ENCODE peak calls at places on chromosomes 7 and 10, in eight cellular contexts. I, Y, E, O, F, Q, L and D are unnamed samples.

GRCh38 chr10:26199841-26200240 is 16.7 kb upstream of the GAD2 start:
- DNase-seq in I (no peak), Y (no peak), E (no peak), O (no peak), F (no peak), Q (no peak), L (no peak), D (no peak)

GRCh38 chr7:1193593-1194424 is 33.8 kb upstream of the ZFAND2A start:
- DNase-seq in I (peak), Y (peak), E (peak), O (peak), F (peak), Q (peak), L (no peak), D (no peak)

GRCh38 chr10:118956253-118957140 is 73.0 kb upstream of the NANOS1 start:
- DNase-seq in I (no peak), Y (no peak), E (no peak), O (no peak), F (no peak), Q (no peak), L (no peak), D (no peak)

GRCh38 chr10:123100030-123100762 is 35.6 kb upstream of the HMX3 start:
- DNase-seq in I (no peak), Y (no peak), E (no peak), O (no peak), F (no peak), Q (no peak), L (no peak), D (no peak)

GRCh38 chr10:114768394-114768786 is 53.2 kb upstream of the FHIP2A start:
- DNase-seq in I (no peak), Y (no peak), E (peak), O (no peak), F (no peak), Q (peak), L (no peak), D (no peak)

GRCh38 chr7:289209-289755 is 688 bp upstream of the FOXL3 start:
- DNase-seq in I (no peak), Y (no peak), E (no peak), O (no peak), F (no peak), Q (no peak), L (peak), D (no peak)

GRCh38 chr10:124688366-124688765 is 55.8 kb downstream of the FAM53B start:
- DNase-seq in I (no peak), Y (no peak), E (no peak), O (no peak), F (no peak), Q (no peak), L (no peak), D (no peak)

GRCh38 chr10:103895458-103896186 is 22.4 kb downstream of the STN1 start:
- DNase-seq in I (no peak), Y (peak), E (no peak), O (no peak), F (no peak), Q (peak), L (no peak), D (no peak)

GRCh38 chr10:133143200-133143533 is 16.9 kb upstream of the KNDC1 start:
- DNase-seq in I (peak), Y (no peak), E (no peak), O (no peak), F (no peak), Q (no peak), L (no peak), D (no peak)

GRCh38 chr7:31957090-31957720 is 113.0 kb downstream of the PDE1C start:
- DNase-seq in I (no peak), Y (no peak), E (no peak), O (no peak), F (no peak), Q (no peak), L (no peak), D (peak)

GRCh38 chr10:58989486-58990039 is 186.9 kb upstream of the PHYHIPL start:
- DNase-seq in I (no peak), Y (no peak), E (no peak), O (no peak), F (no peak), Q (no peak), L (no peak), D (no peak)

GRCh38 chr7:158655931-158656441 is 48.6 kb downstream of the NCAPG2 start:
- DNase-seq in I (no peak), Y (no peak), E (no peak), O (no peak), F (no peak), Q (no peak), L (no peak), D (no peak)

GRCh38 chr10:117929321-117930067 is 117.2 kb downstream of the RAB11FIP2 start:
- DNase-seq in I (no peak), Y (no peak), E (no peak), O (no peak), F (no peak), Q (no peak), L (no peak), D (no peak)

GRCh38 chr10:78407009-78407711 is 373.5 kb downstream of the RPS24 start:
- DNase-seq in I (peak), Y (peak), E (peak), O (peak), F (peak), Q (peak), L (no peak), D (peak)

GRCh38 chr10:52807803-52808202 is 35.2 kb upstream of the MBL2 start:
- DNase-seq in I (no peak), Y (no peak), E (no peak), O (no peak), F (no peak), Q (no peak), L (no peak), D (no peak)

GRCh38 chr7:148919859-148920258 is 35.8 kb upstream of the EZH2 start:
- DNase-seq in I (no peak), Y (no peak), E (no peak), O (no peak), F (no peak), Q (no peak), L (no peak), D (no peak)

GRCh38 chr10:124722812-124723783 is 21.1 kb downstream of the FAM53B start:
- DNase-seq in I (peak), Y (no peak), E (peak), O (peak), F (peak), Q (no peak), L (peak), D (no peak)

GRCh38 chr10:104059364-104059763 is 26.3 kb downstream of the COL17A1 start:
- DNase-seq in I (no peak), Y (no peak), E (no peak), O (no peak), F (no peak), Q (no peak), L (no peak), D (no peak)

GRCh38 chr10:116708386-116708785 is 34.0 kb downstream of the HSPA12A start:
- DNase-seq in I (no peak), Y (no peak), E (no peak), O (peak), F (no peak), Q (no peak), L (peak), D (no peak)

GRCh38 chr7:158651968-158652555 is 52.5 kb downstream of the NCAPG2 start:
- DNase-seq in I (no peak), Y (no peak), E (no peak), O (no peak), F (no peak), Q (no peak), L (no peak), D (no peak)

GRCh38 chr7:128201067-128201689 is 39.9 kb upstream of the LEP start:
- DNase-seq in I (no peak), Y (no peak), E (no peak), O (no peak), F (no peak), Q (peak), L (no peak), D (no peak)

GRCh38 chr10:132638130-132638515 is 100.5 kb downstream of the INPP5A start:
- DNase-seq in I (peak), Y (no peak), E (no peak), O (no peak), F (no peak), Q (peak), L (peak), D (no peak)

GRCh38 chr10:86253171-86254072 is 113.2 kb downstream of the GRID1 start:
- DNase-seq in I (peak), Y (no peak), E (no peak), O (no peak), F (no peak), Q (no peak), L (no peak), D (peak)

GRCh38 chr10:126640391-126640790 is 30.1 kb downstream of the C10orf90 start:
- DNase-seq in I (no peak), Y (no peak), E (no peak), O (no peak), F (no peak), Q (no peak), L (no peak), D (peak)

GRCh38 chr7:67343566-67343965 is 346.9 kb downstream of the TYW1 start:
- DNase-seq in I (no peak), Y (no peak), E (no peak), O (no peak), F (no peak), Q (no peak), L (no peak), D (no peak)

GRCh38 chr7:108468246-108468645 is 12.0 kb upstream of the NRCAM start:
- DNase-seq in I (no peak), Y (no peak), E (no peak), O (no peak), F (no peak), Q (no peak), L (no peak), D (no peak)

GRCh38 chr10:15324611-15325010 is 46.5 kb downstream of the FAM171A1 start:
- DNase-seq in I (no peak), Y (no peak), E (no peak), O (no peak), F (no peak), Q (no peak), L (no peak), D (no peak)

GRCh38 chr10:92405006-92405924 is 114.3 kb downstream of the MARCHF5 start:
- DNase-seq in I (no peak), Y (no peak), E (no peak), O (no peak), F (no peak), Q (no peak), L (no peak), D (no peak)

GRCh38 chr7:77428777-77429231 is 12.7 kb upstream of the GSAP start:
- DNase-seq in I (no peak), Y (no peak), E (no peak), O (peak), F (no peak), Q (no peak), L (no peak), D (no peak)

GRCh38 chr7:76509931-76510877 is at the start of gene UPK3B:
- DNase-seq in I (no peak), Y (no peak), E (no peak), O (peak), F (no peak), Q (peak), L (peak), D (peak)

GRCh38 chr7:145848691-145849090 is 267.9 kb upstream of the CNTNAP2 start:
- DNase-seq in I (no peak), Y (no peak), E (no peak), O (no peak), F (no peak), Q (no peak), L (no peak), D (no peak)

GRCh38 chr7:14954035-14954434 is 51.5 kb upstream of the DGKB start:
- DNase-seq in I (no peak), Y (no peak), E (no peak), O (no peak), F (no peak), Q (no peak), L (no peak), D (no peak)

GRCh38 chr7:33062782-33063443 is 337 bp upstream of the NT5C3A start:
- DNase-seq in I (peak), Y (peak), E (peak), O (peak), F (peak), Q (peak), L (peak), D (peak)
- TF ChIP-seq POLR2A in I (peak), Y (peak), E (peak), O (no peak), F (peak), Q (peak), L (peak), D (peak)

DNA sequence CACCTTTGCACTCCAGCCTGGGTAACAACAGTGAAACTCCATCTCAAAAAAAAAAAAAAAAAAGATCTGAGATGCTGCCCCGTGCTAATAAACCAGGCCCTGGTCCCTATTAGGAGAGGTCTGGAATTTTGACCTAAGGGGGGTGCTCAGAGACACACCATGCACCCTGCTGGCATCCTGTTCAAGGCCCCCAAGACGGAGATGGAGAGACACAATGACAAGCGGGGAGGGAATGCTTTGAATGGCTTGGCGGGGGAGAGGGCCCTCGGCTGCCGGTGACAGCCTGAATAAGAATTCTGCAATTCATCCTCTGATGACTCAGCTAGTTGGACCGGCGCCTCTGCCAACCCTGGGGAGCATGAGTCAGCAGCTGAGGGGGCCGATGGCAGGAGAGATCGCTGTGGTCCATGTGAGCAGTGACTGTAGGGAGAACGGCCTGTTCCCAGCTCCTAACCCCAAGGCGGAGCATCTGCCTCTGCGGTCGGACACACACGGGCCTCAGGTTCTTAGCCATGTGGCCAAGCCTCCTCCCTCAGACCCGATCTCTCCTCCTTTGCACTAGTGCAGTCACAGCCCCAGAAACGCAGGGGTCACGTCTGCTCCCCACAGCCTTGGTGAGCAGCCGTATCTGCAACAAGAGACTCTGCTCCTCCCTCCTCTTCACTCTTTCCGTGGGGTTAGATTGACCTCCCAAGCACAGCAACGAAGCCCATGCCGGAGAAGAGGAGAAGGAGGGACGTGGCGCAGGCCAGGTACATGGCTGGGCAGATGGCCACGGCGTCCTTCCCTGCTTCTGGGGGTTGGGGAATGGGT is 14.9 kb downstream of the TRIM56 start:
- DNase-seq in I (peak), Y (peak), E (peak), O (peak), F (peak), Q (peak), L (peak), D (peak)
- TF ChIP-seq POLR2A in I (no peak), Y (no peak), E (peak), O (no peak), F (peak), Q (peak), L (no peak), D (peak)

DNA sequence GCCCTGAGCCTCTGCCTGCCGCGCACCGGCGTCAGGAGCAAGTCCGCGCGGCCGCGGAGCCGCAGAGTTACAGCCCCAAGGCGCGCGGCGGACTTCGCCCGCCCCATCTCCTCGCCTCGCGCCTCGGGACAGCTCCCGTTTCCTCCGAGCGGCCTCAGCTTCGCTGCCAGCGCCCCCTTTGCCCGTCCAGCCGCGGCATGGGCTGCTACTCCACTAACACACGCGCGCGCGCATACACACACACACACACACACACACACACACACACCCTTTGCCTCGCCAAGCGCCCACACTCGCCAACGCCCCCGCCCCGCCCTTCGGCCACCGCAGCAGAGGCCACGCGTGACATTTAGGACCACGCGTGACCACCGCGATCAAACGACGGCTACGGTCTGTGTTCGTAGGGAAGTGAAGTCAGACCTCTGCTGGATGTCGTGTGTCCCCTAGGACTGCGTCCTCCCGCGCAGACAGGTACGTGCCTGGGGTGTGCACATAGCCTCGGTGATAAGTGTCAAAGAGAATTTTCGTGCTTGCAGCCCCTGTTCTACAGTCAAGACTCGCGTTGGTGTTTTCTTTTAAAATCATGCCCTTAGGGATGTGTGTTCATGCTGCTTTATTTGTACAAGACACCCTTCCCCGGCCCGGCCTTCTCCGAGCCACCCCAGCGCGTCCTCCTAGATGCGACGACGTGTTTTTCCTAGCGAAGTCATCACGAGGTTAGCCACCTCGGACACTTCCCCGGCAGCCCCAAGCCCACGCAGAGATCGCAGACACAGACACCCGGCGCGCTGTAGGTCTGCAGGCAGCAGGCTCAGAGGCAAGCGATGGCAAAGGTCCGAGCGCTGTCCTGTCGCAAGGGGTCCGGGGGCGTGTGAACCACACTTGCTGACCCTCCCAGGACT is 890 bp downstream of the MKX start:
- DNase-seq in I (peak), Y (no peak), E (peak), O (peak), F (peak), Q (peak), L (peak), D (peak)
- TF ChIP-seq POLR2A in I (no peak), Y (no peak), E (no peak), O (no peak), F (no peak), Q (no peak), L (no peak), D (no peak)

DNA sequence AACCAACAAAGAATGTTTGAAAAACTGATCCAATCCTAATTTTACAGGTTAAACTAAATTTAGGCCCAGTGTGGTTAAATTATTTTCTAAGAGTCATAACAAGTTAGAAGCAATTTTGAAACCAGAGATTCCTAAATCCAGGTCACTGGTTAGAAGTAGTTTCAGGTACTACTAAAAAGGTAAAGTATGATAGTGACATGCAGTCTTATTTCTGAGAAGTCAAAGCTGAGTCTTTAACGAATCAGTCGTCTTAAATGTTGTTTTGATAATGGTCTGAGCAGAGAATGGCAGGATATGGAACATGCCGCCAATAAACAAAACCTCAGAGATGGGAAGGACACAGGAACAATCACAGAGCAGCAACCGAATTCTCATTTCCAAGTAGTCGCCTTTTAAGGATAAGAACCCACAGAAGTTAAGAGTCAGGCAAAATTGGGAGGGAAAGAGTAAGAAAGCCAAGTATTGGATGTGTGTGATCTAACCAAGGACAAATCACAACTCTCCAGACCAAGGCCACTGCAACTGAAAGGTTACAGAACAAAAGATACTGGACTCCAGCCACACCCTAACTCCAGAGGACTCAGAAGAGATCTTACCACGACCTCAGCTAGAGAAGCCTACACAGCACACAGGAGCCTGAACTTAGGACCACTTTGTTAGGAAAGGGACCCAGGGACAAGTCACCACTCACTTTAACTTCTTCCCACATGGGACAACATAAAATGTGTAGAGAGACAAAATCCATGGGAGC is 19.7 kb downstream of the TMEM243 start:
- DNase-seq in I (no peak), Y (no peak), E (no peak), O (no peak), F (no peak), Q (no peak), L (no peak), D (no peak)
- TF ChIP-seq POLR2A in I (no peak), Y (no peak), E (no peak), O (no peak), F (no peak), Q (no peak), L (no peak), D (no peak)

DNA sequence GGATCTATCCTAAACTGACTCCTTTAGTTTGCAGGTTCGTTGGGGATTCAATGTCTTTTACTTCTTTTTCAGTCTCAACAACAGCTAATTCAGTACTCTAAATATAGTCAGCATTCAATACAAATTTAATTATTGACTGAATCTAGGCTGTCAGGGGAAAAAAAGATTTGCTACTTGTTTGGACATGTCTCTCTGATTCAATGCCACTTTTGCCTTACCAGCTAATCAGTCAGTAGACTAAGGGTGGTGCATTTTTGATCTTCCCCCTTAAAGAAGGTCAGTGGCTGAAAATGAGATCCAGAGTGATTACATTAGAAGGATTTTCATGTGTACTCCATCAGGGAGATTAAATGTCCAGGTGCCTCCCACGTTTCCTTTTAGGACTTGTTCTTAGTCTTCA is 145.1 kb downstream of the C1GALT1 start:
- DNase-seq in I (no peak), Y (no peak), E (no peak), O (no peak), F (no peak), Q (no peak), L (no peak), D (no peak)
- TF ChIP-seq POLR2A in I (no peak), Y (no peak), E (no peak), O (no peak), F (no peak), Q (no peak), L (no peak), D (no peak)